ENCODE peak calls at places on chromosome 16, in six cellular contexts. One of them, this sample, is unnamed.

GRCh38 chr16:81483064-81483969 is 38.7 kb downstream of the CMIP start:
- DNase-seq in CD8-positive, alpha-beta T cell: no peak
- DNase-seq in ovary: no peak
- DNase-seq in pancreas: no peak
- DNase-seq in mucosa of descending colon: peak
- DNase-seq in foreskin fibroblast: peak
- DNase-seq in this sample: no peak

GRCh38 chr16:66512589-66513404 is 37.1 kb downstream of the TK2 start:
- DNase-seq in CD8-positive, alpha-beta T cell: no peak
- DNase-seq in ovary: no peak
- DNase-seq in pancreas: no peak
- DNase-seq in mucosa of descending colon: peak
- DNase-seq in foreskin fibroblast: peak
- DNase-seq in this sample: no peak

GRCh38 chr16:78227855-78228254 is 128.4 kb downstream of the WWOX start:
- DNase-seq in CD8-positive, alpha-beta T cell: no peak
- DNase-seq in ovary: no peak
- DNase-seq in pancreas: no peak
- DNase-seq in mucosa of descending colon: no peak
- DNase-seq in foreskin fibroblast: no peak
- DNase-seq in this sample: no peak

GRCh38 chr16:85046957-85047866 is 19.6 kb downstream of the KIAA0513 start:
- DNase-seq in CD8-positive, alpha-beta T cell: no peak
- DNase-seq in ovary: no peak
- DNase-seq in pancreas: no peak
- DNase-seq in mucosa of descending colon: peak
- DNase-seq in foreskin fibroblast: no peak
- DNase-seq in this sample: no peak

GRCh38 chr16:83994087-83994486 is 26.0 kb downstream of the NECAB2 start:
- DNase-seq in CD8-positive, alpha-beta T cell: no peak
- DNase-seq in ovary: no peak
- DNase-seq in pancreas: no peak
- DNase-seq in mucosa of descending colon: no peak
- DNase-seq in foreskin fibroblast: peak
- DNase-seq in this sample: peak

GRCh38 chr16:66409156-66409555 is 17.9 kb upstream of the BEAN1 start:
- DNase-seq in CD8-positive, alpha-beta T cell: no peak
- DNase-seq in ovary: no peak
- DNase-seq in pancreas: no peak
- DNase-seq in mucosa of descending colon: no peak
- DNase-seq in foreskin fibroblast: no peak
- DNase-seq in this sample: no peak

GRCh38 chr16:46638947-46639925 is 18.1 kb upstream of the SHCBP1 start:
- DNase-seq in CD8-positive, alpha-beta T cell: no peak
- DNase-seq in ovary: no peak
- DNase-seq in pancreas: no peak
- DNase-seq in mucosa of descending colon: no peak
- DNase-seq in foreskin fibroblast: peak
- DNase-seq in this sample: no peak

GRCh38 chr16:46730801-46731690 is 17.1 kb downstream of the MYLK3 start:
- DNase-seq in CD8-positive, alpha-beta T cell: no peak
- DNase-seq in ovary: no peak
- DNase-seq in pancreas: no peak
- DNase-seq in mucosa of descending colon: no peak
- DNase-seq in foreskin fibroblast: no peak
- DNase-seq in this sample: no peak

GRCh38 chr16:50386139-50386538 is 17.4 kb upstream of the BRD7 start:
- DNase-seq in CD8-positive, alpha-beta T cell: no peak
- DNase-seq in ovary: no peak
- DNase-seq in pancreas: no peak
- DNase-seq in mucosa of descending colon: no peak
- DNase-seq in foreskin fibroblast: no peak
- DNase-seq in this sample: no peak

GRCh38 chr16:69077251-69077650 is 28.2 kb upstream of the HAS3 start:
- DNase-seq in CD8-positive, alpha-beta T cell: no peak
- DNase-seq in ovary: no peak
- DNase-seq in pancreas: no peak
- DNase-seq in mucosa of descending colon: no peak
- DNase-seq in foreskin fibroblast: peak
- DNase-seq in this sample: no peak

GRCh38 chr16:23499801-23500200 is 10.5 kb downstream of the GGA2 start:
- DNase-seq in CD8-positive, alpha-beta T cell: no peak
- DNase-seq in ovary: no peak
- DNase-seq in pancreas: peak
- DNase-seq in mucosa of descending colon: peak
- DNase-seq in foreskin fibroblast: no peak
- DNase-seq in this sample: no peak

GRCh38 chr16:30805370-30806169 is 18.6 kb upstream of the ZNF629 start:
- DNase-seq in CD8-positive, alpha-beta T cell: peak
- DNase-seq in ovary: peak
- DNase-seq in pancreas: peak
- DNase-seq in mucosa of descending colon: peak
- DNase-seq in foreskin fibroblast: peak
- DNase-seq in this sample: no peak

GRCh38 chr16:87303431-87303930 is 13.7 kb downstream of the C16orf95 start:
- DNase-seq in CD8-positive, alpha-beta T cell: no peak
- DNase-seq in ovary: no peak
- DNase-seq in pancreas: no peak
- DNase-seq in mucosa of descending colon: no peak
- DNase-seq in foreskin fibroblast: no peak
- DNase-seq in this sample: peak

GRCh38 chr16:48526058-48526957 is 83.7 kb downstream of the N4BP1 start:
- DNase-seq in CD8-positive, alpha-beta T cell: no peak
- DNase-seq in ovary: no peak
- DNase-seq in pancreas: no peak
- DNase-seq in mucosa of descending colon: peak
- DNase-seq in foreskin fibroblast: no peak
- DNase-seq in this sample: peak

GRCh38 chr16:16828913-16829398 is 450.0 kb downstream of the NPIPA7 start:
- DNase-seq in CD8-positive, alpha-beta T cell: no peak
- DNase-seq in ovary: no peak
- DNase-seq in pancreas: no peak
- DNase-seq in mucosa of descending colon: no peak
- DNase-seq in foreskin fibroblast: no peak
- DNase-seq in this sample: peak

GRCh38 chr16:35564889-35565288 is 2105.5 kb downstream of the TP53TG3F start:
- DNase-seq in CD8-positive, alpha-beta T cell: no peak
- DNase-seq in ovary: no peak
- DNase-seq in pancreas: no peak
- DNase-seq in mucosa of descending colon: no peak
- DNase-seq in foreskin fibroblast: no peak
- DNase-seq in this sample: no peak

GRCh38 chr16:85673529-85674417 is 15.0 kb downstream of the GINS2 start:
- DNase-seq in CD8-positive, alpha-beta T cell: no peak
- DNase-seq in ovary: peak
- DNase-seq in pancreas: peak
- DNase-seq in mucosa of descending colon: peak
- DNase-seq in foreskin fibroblast: peak
- DNase-seq in this sample: no peak

GRCh38 chr16:47872228-47872627 is 283.6 kb downstream of the ABCC12 start:
- DNase-seq in CD8-positive, alpha-beta T cell: no peak
- DNase-seq in ovary: no peak
- DNase-seq in pancreas: no peak
- DNase-seq in mucosa of descending colon: no peak
- DNase-seq in foreskin fibroblast: no peak
- DNase-seq in this sample: no peak

GRCh38 chr16:79053577-79053976 is 547.0 kb downstream of the MAF start:
- DNase-seq in CD8-positive, alpha-beta T cell: no peak
- DNase-seq in ovary: no peak
- DNase-seq in pancreas: no peak
- DNase-seq in mucosa of descending colon: no peak
- DNase-seq in foreskin fibroblast: no peak
- DNase-seq in this sample: no peak

GRCh38 chr16:87854053-87854906 is 15.0 kb downstream of the SLC7A5 start:
- DNase-seq in CD8-positive, alpha-beta T cell: no peak
- DNase-seq in ovary: no peak
- DNase-seq in pancreas: no peak
- DNase-seq in mucosa of descending colon: peak
- DNase-seq in foreskin fibroblast: no peak
- DNase-seq in this sample: no peak

GRCh38 chr16:82701302-82702022 is 74.7 kb downstream of the CDH13 start:
- DNase-seq in CD8-positive, alpha-beta T cell: no peak
- DNase-seq in ovary: no peak
- DNase-seq in pancreas: no peak
- DNase-seq in mucosa of descending colon: no peak
- DNase-seq in foreskin fibroblast: peak
- DNase-seq in this sample: no peak

GRCh38 chr16:57863434-57864160 is 61.3 kb upstream of the KIFC3 start:
- DNase-seq in CD8-positive, alpha-beta T cell: no peak
- DNase-seq in ovary: peak
- DNase-seq in pancreas: peak
- DNase-seq in mucosa of descending colon: peak
- DNase-seq in foreskin fibroblast: peak
- DNase-seq in this sample: no peak

DNA sequence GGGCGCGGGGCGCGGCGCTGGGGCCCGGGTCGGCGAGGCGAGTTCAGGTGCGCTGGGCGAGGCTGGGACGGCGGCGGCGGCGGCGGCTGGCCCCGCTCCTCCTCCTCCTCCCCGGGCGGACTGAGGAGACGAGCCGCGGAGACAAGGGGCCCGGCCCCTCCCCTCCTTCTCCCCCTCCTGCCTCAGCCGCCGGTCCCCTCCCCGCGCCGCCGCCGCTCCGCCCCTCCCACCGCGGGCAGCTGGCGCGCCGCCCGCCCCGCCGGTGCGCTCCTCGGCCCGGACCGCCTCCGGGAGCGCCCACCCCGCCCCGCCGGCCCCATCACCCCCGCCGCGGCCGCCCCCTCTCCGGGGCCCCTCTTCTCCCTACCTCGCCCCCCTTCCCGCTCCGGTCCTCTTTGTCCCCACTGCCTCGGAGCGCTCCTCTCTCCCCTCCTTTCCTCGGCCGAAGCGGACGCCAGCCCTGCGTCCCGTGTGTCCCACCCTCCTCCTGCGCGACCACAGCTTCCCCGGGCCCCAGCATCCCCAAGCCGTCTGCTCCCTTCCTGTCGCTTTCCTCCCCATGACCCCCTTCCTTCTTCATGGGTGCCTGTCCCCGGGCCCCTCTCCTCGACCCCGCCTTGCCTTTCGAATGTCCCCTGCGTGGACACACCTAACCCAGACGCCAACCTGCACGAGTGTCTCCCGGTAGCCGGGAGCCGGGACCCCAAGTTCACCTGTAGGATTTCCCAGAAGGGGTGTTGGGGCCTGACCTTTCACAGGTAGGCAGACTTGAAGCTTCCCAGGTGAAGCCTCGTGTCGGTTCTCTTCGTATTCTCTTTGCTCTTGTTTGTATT is at the start of gene TOX3:
- DNase-seq in CD8-positive, alpha-beta T cell: no peak
- DNase-seq in ovary: peak
- DNase-seq in pancreas: peak
- DNase-seq in mucosa of descending colon: peak
- DNase-seq in foreskin fibroblast: no peak
- DNase-seq in this sample: no peak
- H3K4me3 ChIP-seq in CD8-positive, alpha-beta T cell: no peak
- H3K4me3 ChIP-seq in ovary: peak
- H3K4me3 ChIP-seq in pancreas: peak
- H3K4me3 ChIP-seq in mucosa of descending colon: peak
- H3K4me3 ChIP-seq in foreskin fibroblast: no peak
- H3K4me3 ChIP-seq in this sample: no peak

GRCh38 chr16:1333149-1333812 is at the start of gene BAIAP3:
- DNase-seq in CD8-positive, alpha-beta T cell: peak
- DNase-seq in ovary: no peak
- DNase-seq in pancreas: peak
- DNase-seq in mucosa of descending colon: peak
- DNase-seq in foreskin fibroblast: no peak
- DNase-seq in this sample: no peak

GRCh38 chr16:1330260-1330914 is 3.1 kb upstream of the BAIAP3 start:
- DNase-seq in CD8-positive, alpha-beta T cell: no peak
- DNase-seq in ovary: no peak
- DNase-seq in pancreas: no peak
- DNase-seq in mucosa of descending colon: no peak
- DNase-seq in foreskin fibroblast: no peak
- DNase-seq in this sample: no peak

GRCh38 chr16:1330931-1331711 is 2.3 kb upstream of the BAIAP3 start:
- DNase-seq in CD8-positive, alpha-beta T cell: no peak
- DNase-seq in ovary: no peak
- DNase-seq in pancreas: no peak
- DNase-seq in mucosa of descending colon: no peak
- DNase-seq in foreskin fibroblast: no peak
- DNase-seq in this sample: no peak

GRCh38 chr16:1332618-1333148 is 762 bp upstream of the BAIAP3 start:
- DNase-seq in CD8-positive, alpha-beta T cell: no peak
- DNase-seq in ovary: no peak
- DNase-seq in pancreas: no peak
- DNase-seq in mucosa of descending colon: no peak
- DNase-seq in foreskin fibroblast: no peak
- DNase-seq in this sample: no peak

DNA sequence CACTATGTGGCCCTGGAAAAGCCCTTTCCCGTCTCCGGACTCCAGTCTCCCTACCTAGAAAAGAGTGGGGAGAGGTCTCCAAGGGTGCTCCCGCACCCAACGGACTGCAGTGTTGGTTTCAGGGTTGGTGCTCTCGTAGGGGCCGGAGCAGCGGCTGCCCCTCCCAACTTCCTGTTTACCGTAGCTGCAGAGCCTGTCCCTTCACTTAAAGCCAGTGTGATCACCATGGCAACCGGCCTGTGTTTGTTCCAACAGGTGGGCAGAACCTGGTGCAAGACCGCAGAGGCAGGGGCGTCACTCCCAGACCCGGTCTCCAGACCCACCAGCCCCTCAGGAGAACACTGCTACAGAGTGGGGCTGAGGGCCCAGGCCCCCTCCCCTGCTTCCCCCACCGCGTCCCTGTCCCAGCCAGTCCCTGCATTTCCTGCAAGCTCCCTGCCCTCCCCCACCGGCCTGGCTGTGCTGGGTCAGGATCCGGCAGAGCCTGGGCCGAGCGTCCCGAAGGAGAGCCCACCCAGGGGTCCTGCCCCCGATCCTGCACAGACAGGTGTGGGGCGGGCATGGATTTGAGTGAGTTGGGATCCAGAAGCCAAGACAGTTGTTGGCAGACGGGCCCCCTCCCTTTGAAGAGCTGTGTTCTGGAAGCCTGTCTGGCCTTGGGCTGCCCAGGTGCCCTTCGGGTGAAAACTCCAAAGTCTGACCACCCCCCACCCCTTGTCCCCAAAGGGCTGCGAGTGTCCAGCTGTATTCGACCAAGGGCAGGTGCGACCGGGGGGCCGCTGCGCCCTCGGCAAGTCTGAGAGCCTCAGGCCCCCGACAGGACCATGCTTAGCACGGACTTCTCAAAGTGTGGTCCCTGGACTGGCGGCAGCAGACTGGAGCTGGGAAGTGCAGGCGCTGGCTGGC is 1.5 kb upstream of the BAIAP3 start:
- DNase-seq in CD8-positive, alpha-beta T cell: peak
- DNase-seq in ovary: no peak
- DNase-seq in pancreas: no peak
- DNase-seq in mucosa of descending colon: peak
- DNase-seq in foreskin fibroblast: peak
- DNase-seq in this sample: no peak
- H3K4me3 ChIP-seq in CD8-positive, alpha-beta T cell: peak
- H3K4me3 ChIP-seq in ovary: no peak
- H3K4me3 ChIP-seq in pancreas: peak
- H3K4me3 ChIP-seq in mucosa of descending colon: no peak
- H3K4me3 ChIP-seq in foreskin fibroblast: no peak
- H3K4me3 ChIP-seq in this sample: no peak

GRCh38 chr16:71777329-71777728 is 31.3 kb downstream of the AP1G1 start:
- DNase-seq in CD8-positive, alpha-beta T cell: no peak
- DNase-seq in ovary: no peak
- DNase-seq in pancreas: no peak
- DNase-seq in mucosa of descending colon: no peak
- DNase-seq in foreskin fibroblast: no peak
- DNase-seq in this sample: no peak
- H3K4me3 ChIP-seq in CD8-positive, alpha-beta T cell: no peak
- H3K4me3 ChIP-seq in ovary: no peak
- H3K4me3 ChIP-seq in pancreas: no peak
- H3K4me3 ChIP-seq in mucosa of descending colon: no peak
- H3K4me3 ChIP-seq in foreskin fibroblast: no peak
- H3K4me3 ChIP-seq in this sample: no peak

GRCh38 chr16:4795181-4795827 is at the start of gene SMIM22:
- DNase-seq in CD8-positive, alpha-beta T cell: no peak
- DNase-seq in ovary: no peak
- DNase-seq in pancreas: peak
- DNase-seq in mucosa of descending colon: peak
- DNase-seq in foreskin fibroblast: no peak
- DNase-seq in this sample: no peak
- H3K4me3 ChIP-seq in CD8-positive, alpha-beta T cell: no peak
- H3K4me3 ChIP-seq in ovary: no peak
- H3K4me3 ChIP-seq in pancreas: peak
- H3K4me3 ChIP-seq in mucosa of descending colon: peak
- H3K4me3 ChIP-seq in foreskin fibroblast: no peak
- H3K4me3 ChIP-seq in this sample: no peak

This sample was measured in Jurkat, Clone E6-1.